ENCODE peak calls at places on chromosome 12, in four cellular contexts. A is heart left ventricle, K is fibroblast of lung, F is left ventricle myocardium inferior. P is an unnamed sample.
A peak's percentile ranks its signal among the peaks of the same experiment; 100 is the strongest.

GRCh38 chr12:66633676-66634075 is 45.2 kb downstream of the GRIP1 start:
- DNase-seq in A (no peak), K (peak; percentile 80), F (no peak), P (no peak)

GRCh38 chr12:117235261-117235660 is 45.0 kb upstream of the FBXO21 start:
- DNase-seq in A (no peak), K (no peak), F (no peak), P (no peak)

GRCh38 chr12:122635471-122635870 is 67.7 kb downstream of the HCAR2 start:
- DNase-seq in A (no peak), K (no peak), F (no peak), P (no peak)

GRCh38 chr12:46915082-46915481 is 89.3 kb upstream of the SLC38A4 start:
- DNase-seq in A (peak; percentile 50), K (peak; percentile 93), F (peak; percentile 20), P (peak; percentile 41)

GRCh38 chr12:104573-105081 is 38.1 kb downstream of the IQSEC3 start:
- DNase-seq in A (no peak), K (no peak), F (no peak), P (no peak)

GRCh38 chr12:1204581-1205121 is 213.6 kb downstream of the ERC1 start:
- DNase-seq in A (no peak), K (peak; percentile 31), F (no peak), P (no peak)

GRCh38 chr12:1915082-1915968 is 3.1 kb downstream of the CACNA2D4 start:
- DNase-seq in A (peak; percentile 23), K (no peak), F (no peak), P (no peak)

GRCh38 chr12:66637693-66638301 is 41.1 kb downstream of the GRIP1 start:
- DNase-seq in A (no peak), K (peak; percentile 73), F (no peak), P (no peak)

GRCh38 chr12:5043589-5044419 is at the start of gene KCNA5:
- DNase-seq in A (peak; percentile 40), K (no peak), F (peak; percentile 22), P (no peak)

GRCh38 chr12:56695327-56696101 is 7.4 kb upstream of the PTGES3 start:
- DNase-seq in A (no peak), K (peak; percentile 33), F (no peak), P (no peak)

GRCh38 chr12:16112626-16113560 is 164.6 kb downstream of the SLC15A5 start:
- DNase-seq in A (peak; percentile 30), K (no peak), F (no peak), P (no peak)

GRCh38 chr12:1966561-1967211 is 37.6 kb downstream of the DCP1B start:
- DNase-seq in A (peak; percentile 33), K (no peak), F (no peak), P (no peak)

GRCh38 chr12:62629971-62630739 is 163.5 kb downstream of the MON2 start:
- DNase-seq in A (no peak), K (no peak), F (no peak), P (no peak)

GRCh38 chr12:124939428-124940142 is 25.1 kb upstream of the UBC start:
- DNase-seq in A (peak; percentile 86), K (peak; percentile 97), F (peak; percentile 85), P (peak; percentile 95)

GRCh38 chr12:57215668-57216013 is 953 bp upstream of the NXPH4 start:
- DNase-seq in A (no peak), K (peak; percentile 30), F (no peak), P (no peak)

GRCh38 chr12:72612171-72612570 is 340.0 kb downstream of the TRHDE start:
- DNase-seq in A (no peak), K (peak; percentile 1), F (no peak), P (no peak)

GRCh38 chr12:29104495-29104894 is 44.6 kb upstream of the FAR2 start:
- DNase-seq in A (no peak), K (no peak), F (no peak), P (no peak)

GRCh38 chr12:75750950-75751349 is 239.5 kb upstream of the KRR1 start:
- DNase-seq in A (no peak), K (peak; percentile 91), F (no peak), P (peak; percentile 70)

GRCh38 chr12:91618281-91618680 is 435.7 kb upstream of the DCN start:
- DNase-seq in A (no peak), K (no peak), F (no peak), P (no peak)

GRCh38 chr12:50626026-50626425 is 121.2 kb downstream of the DIP2B start:
- DNase-seq in A (no peak), K (no peak), F (no peak), P (no peak)

GRCh38 chr12:32902287-32902996 is 5.9 kb upstream of the PKP2 start:
- DNase-seq in A (no peak), K (no peak), F (no peak), P (no peak)

GRCh38 chr12:56256326-56256960 is 1.7 kb downstream of the ANKRD52 start:
- DNase-seq in A (no peak), K (peak; percentile 59), F (no peak), P (no peak)

GRCh38 chr12:42981379-42981778 is 391.8 kb upstream of the PRICKLE1 start:
- DNase-seq in A (no peak), K (peak; percentile 91), F (no peak), P (no peak)

GRCh38 chr12:2395352-2395977 is 342.7 kb downstream of the CACNA1C start:
- DNase-seq in A (peak; percentile 47), K (peak; percentile 19), F (peak; percentile 42), P (no peak)

GRCh38 chr12:108938247-108938924 is 58.5 kb downstream of the DAO start:
- DNase-seq in A (no peak), K (no peak), F (no peak), P (no peak)

GRCh38 chr12:20175704-20176388 is 192.5 kb upstream of the PDE3A start:
- DNase-seq in A (no peak), K (no peak), F (no peak), P (no peak)

GRCh38 chr12:2403221-2403976 is 350.6 kb downstream of the CACNA1C start:
- DNase-seq in A (no peak), K (no peak), F (no peak), P (no peak)

GRCh38 chr12:26874501-26875296 is 41.7 kb upstream of the ITPR2 start:
- DNase-seq in A (no peak), K (no peak), F (no peak), P (no peak)

GRCh38 chr12:77943466-77943865 is 112.8 kb downstream of the NAV3 start:
- DNase-seq in A (no peak), K (peak; percentile 86), F (no peak), P (no peak)

GRCh38 chr12:41521872-41522379 is 333.8 kb downstream of the PDZRN4 start:
- DNase-seq in A (no peak), K (peak; percentile 95), F (no peak), P (peak; percentile 84)

DNA sequence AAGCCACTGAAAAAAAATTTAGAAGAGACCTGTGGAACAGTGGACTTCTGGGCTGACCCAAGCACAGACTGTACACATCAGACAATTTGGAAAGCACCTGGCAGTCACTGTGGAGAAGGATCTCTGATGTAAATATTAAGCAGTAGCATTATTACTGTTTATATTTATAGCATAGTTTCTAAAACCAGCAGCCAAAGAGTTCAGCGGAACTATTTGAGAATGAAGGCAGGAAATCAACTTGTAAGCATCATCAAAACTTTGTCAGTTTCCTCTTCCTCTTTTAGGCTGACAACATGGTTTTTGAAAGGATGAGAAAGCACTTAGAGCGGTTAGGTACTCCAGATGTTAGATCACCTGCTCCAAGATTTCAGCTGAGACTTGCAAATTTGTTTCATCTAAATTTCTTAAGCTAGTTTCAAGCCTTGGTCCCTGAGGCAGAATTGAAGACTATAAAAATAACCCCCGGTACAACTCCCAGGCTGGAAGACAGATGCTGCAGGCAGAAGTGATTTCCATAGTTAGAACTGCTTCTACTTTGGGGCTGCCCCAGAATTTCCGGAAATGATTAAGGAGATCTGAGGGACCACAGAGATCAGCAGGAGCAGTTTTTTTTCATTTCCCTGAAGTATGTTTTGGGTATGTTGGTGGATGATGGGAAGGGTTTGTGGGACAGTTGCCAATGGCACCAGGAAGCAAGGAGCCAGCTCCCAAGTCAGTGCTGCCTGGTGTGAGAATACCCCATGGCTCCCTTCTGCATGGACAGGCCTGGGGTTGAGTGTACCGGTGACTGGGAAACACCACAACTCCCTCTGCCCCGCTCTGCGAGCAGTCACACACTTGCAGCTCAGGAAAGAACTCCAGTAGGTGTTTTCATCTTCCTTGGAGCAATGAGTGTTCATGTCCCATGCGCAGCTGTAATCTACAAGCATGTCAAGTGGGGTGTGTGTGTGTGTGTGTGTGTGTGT is 354.5 kb downstream of the NUAK1 start:
- DNase-seq in A (no peak), K (no peak), F (no peak), P (no peak)
- H3K4me3 ChIP-seq in A (no peak overlapping the region), K (no peak overlapping the region), F (no peak overlapping the region), P (no peak overlapping the region)

GRCh38 chr12:22682663-22683062 is 57.7 kb downstream of the ETNK1 start:
- DNase-seq in A (no peak), K (no peak), F (no peak), P (no peak)

GRCh38 chr12:22683131-22683530 is 58.2 kb downstream of the ETNK1 start:
- DNase-seq in A (no peak), K (no peak), F (no peak), P (no peak)

GRCh38 chr12:22687677-22688076 is 62.7 kb downstream of the ETNK1 start:
- DNase-seq in A (no peak), K (peak; percentile 86), F (no peak), P (no peak)

GRCh38 chr12:22684124-22684523 is 59.2 kb downstream of the ETNK1 start:
- DNase-seq in A (no peak), K (no peak), F (no peak), P (no peak)

DNA sequence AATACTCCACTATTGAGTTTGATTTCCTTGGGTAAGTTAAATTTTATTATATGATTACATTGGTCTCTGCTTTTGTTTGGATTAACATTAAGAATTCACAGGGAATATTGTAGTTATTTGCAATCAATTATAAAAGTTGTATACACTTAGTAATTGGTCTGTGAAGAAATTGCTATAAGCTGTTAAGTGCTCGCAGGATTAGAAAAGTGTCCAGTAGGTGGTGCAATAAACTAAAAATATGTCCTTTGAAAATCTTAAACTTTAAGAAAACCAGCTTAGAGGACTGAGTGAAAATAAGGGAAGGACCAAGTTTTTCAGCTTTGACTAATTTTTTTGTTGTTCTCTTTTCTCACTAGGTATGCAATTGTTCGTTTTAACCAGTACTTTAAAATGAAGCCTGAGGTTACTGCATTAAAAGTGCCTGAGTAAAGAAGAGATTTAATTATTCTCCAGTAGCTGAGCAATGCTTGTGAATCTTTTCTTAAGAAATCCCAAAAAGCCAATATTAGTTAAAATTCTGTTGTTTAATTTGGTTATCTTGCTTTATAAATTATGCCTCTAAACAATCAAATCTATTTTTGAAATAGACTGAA is 59.7 kb downstream of the ETNK1 start:
- DNase-seq in A (no peak), K (peak; percentile 41), F (no peak), P (no peak)
- TF ChIP-seq CTCF in A (peak; percentile 65), K (peak; percentile 58), F (peak; percentile 70), P (peak; percentile 62)

GRCh38 chr12:53483979-53484377 is 15.3 kb downstream of the MAP3K12 start:
- DNase-seq in A (no peak), K (no peak), F (no peak), P (no peak)
- H3K27ac ChIP-seq in A (no peak overlapping the region), K (no peak overlapping the region), F (no peak overlapping the region), P (no peak overlapping the region)

GRCh38 chr12:31120392-31121008 is 46.8 kb downstream of the DDX11 start:
- DNase-seq in A (no peak), K (no peak), F (no peak), P (no peak)
- H3K4me3 ChIP-seq in A (no peak overlapping the region), K (no peak overlapping the region), F (no peak overlapping the region), P (no peak overlapping the region)

GRCh38 chr12:9319044-9319841 is 111.0 kb upstream of the PZP start:
- DNase-seq in A (no peak), K (no peak), F (no peak), P (no peak)
- TF ChIP-seq CTCF in A (peak; percentile 13), K (peak; percentile 55), F (no peak), P (no peak)